ENCODE peak calls at places on chromosome 15, in seven cellular contexts. F is GM18507; P is upper lobe of right lung; W is body of pancreas; A is M059J; I is CD8-positive, alpha-beta T cell; G is AML-193. E is an unnamed sample.

GRCh38 chr15:26866298-26867198 is at the start of gene GABRA5:
- DNase-seq in W (no peak), F (no peak), P (no peak), I (no peak), G (no peak), A (peak), E (peak)

GRCh38 chr15:40053234-40054055 is 14.5 kb upstream of the SRP14 start:
- DNase-seq in W (no peak), F (no peak), A (no peak), I (no peak), G (no peak), P (no peak), E (no peak)

GRCh38 chr15:82159922-82160321 is 102.6 kb downstream of the EFL1 start:
- DNase-seq in W (no peak), P (no peak), I (no peak), G (no peak), F (no peak), A (peak), E (peak)

GRCh38 chr15:50261979-50262378 is 3.5 kb downstream of the HDC start:
- DNase-seq in G (no peak), W (no peak), F (no peak), P (no peak), A (no peak), I (no peak), E (no peak)

GRCh38 chr15:51749307-51749706 is 2.1 kb upstream of the TMOD2 start:
- DNase-seq in W (no peak), F (no peak), I (no peak), A (no peak), G (no peak), P (no peak), E (no peak)

GRCh38 chr15:71572452-71573053 is 237.8 kb upstream of the NR2E3 start:
- DNase-seq in P (no peak), F (no peak), G (no peak), A (peak), I (no peak), W (peak), E (peak)

GRCh38 chr15:101641134-101641764 is 10.9 kb downstream of the TM2D3 start:
- DNase-seq in W (peak), P (no peak), I (peak), F (peak), A (peak), G (peak), E (peak)

GRCh38 chr15:40313531-40314398 is 6.0 kb upstream of the PLCB2 start:
- DNase-seq in G (peak), P (peak), A (peak), W (peak), I (no peak), F (no peak), E (peak)

GRCh38 chr15:66156310-66156975 is 97.1 kb downstream of the MEGF11 start:
- DNase-seq in F (no peak), G (no peak), I (no peak), W (no peak), A (no peak), P (no peak), E (no peak)

GRCh38 chr15:89776274-89777072 is at the start of gene MESP2:
- DNase-seq in I (no peak), A (peak), F (peak), P (peak), W (peak), G (no peak), E (no peak)

GRCh38 chr15:100919481-100920405 is 586 bp downstream of the LRRK1 start:
- DNase-seq in F (no peak), W (peak), I (no peak), G (no peak), A (no peak), P (peak), E (peak)

GRCh38 chr15:58040117-58040516 is 25.4 kb downstream of the ALDH1A2 start:
- DNase-seq in P (no peak), G (no peak), F (no peak), A (no peak), W (no peak), I (no peak), E (no peak)

GRCh38 chr15:75731248-75732100 is 18.8 kb upstream of the CSPG4 start:
- DNase-seq in W (no peak), P (peak), G (no peak), A (no peak), I (no peak), F (no peak), E (peak)

GRCh38 chr15:100769975-100770340 is 109.7 kb upstream of the ALDH1A3 start:
- DNase-seq in W (no peak), G (no peak), F (no peak), P (no peak), A (no peak), I (no peak), E (no peak)

GRCh38 chr15:23372284-23372683 is 17.7 kb downstream of the GOLGA8S start:
- DNase-seq in P (no peak), A (peak), I (no peak), F (no peak), W (no peak), G (no peak), E (peak)

GRCh38 chr15:96882361-96882760 is 551.9 kb downstream of the NR2F2 start:
- DNase-seq in I (no peak), W (no peak), A (no peak), G (no peak), F (no peak), P (no peak), E (peak)

GRCh38 chr15:91816942-91817341 is 36.6 kb upstream of the SLCO3A1 start:
- DNase-seq in F (no peak), G (no peak), W (no peak), A (no peak), P (no peak), I (no peak), E (no peak)

GRCh38 chr15:63351170-63351569 is 30.5 kb downstream of the CA12 start:
- DNase-seq in W (no peak), G (no peak), A (no peak), F (no peak), P (no peak), I (no peak), E (no peak)

GRCh38 chr15:35519536-35520149 is 26.3 kb downstream of the DPH6 start:
- DNase-seq in I (no peak), P (no peak), A (peak), F (no peak), W (no peak), G (peak), E (peak)

GRCh38 chr15:76065267-76065666 is 5.5 kb downstream of the TMEM266 start:
- DNase-seq in G (peak), A (no peak), I (no peak), P (no peak), F (no peak), W (no peak), E (no peak)

GRCh38 chr15:44536298-44536961 is 517 bp upstream of the EIF3J start:
- DNase-seq in P (peak), F (peak), G (peak), I (no peak), A (peak), W (peak), E (peak)

GRCh38 chr15:62094398-62094797 is 27.6 kb downstream of the C2CD4A start:
- DNase-seq in I (no peak), W (no peak), F (no peak), P (no peak), G (no peak), A (no peak), E (no peak)

GRCh38 chr15:71237456-71238188 is 122.4 kb downstream of the THSD4 start:
- DNase-seq in I (no peak), P (no peak), G (no peak), W (no peak), A (peak), F (no peak), E (peak)

GRCh38 chr15:101121511-101122090 is 130.2 kb downstream of the CHSY1 start:
- DNase-seq in W (peak), A (peak), G (peak), P (peak), I (no peak), F (no peak), E (no peak)

GRCh38 chr15:43920815-43921214 is 94.0 kb downstream of the WDR76 start:
- DNase-seq in F (no peak), G (no peak), P (no peak), I (no peak), W (no peak), A (peak), E (peak)

GRCh38 chr15:66841953-66842681 is 140.1 kb downstream of the SMAD6 start:
- DNase-seq in I (no peak), A (peak), G (peak), P (peak), F (no peak), W (peak), E (peak)

GRCh38 chr15:31216210-31216911 is 110.3 kb upstream of the KLF13 start:
- DNase-seq in G (peak), A (no peak), I (no peak), W (peak), F (peak), P (peak), E (peak)

GRCh38 chr15:101047301-101047781 is 128.2 kb downstream of the LRRK1 start:
- DNase-seq in A (no peak), P (peak), G (no peak), F (no peak), I (no peak), W (peak), E (no peak)

GRCh38 chr15:39447431-39447830 is 133.4 kb upstream of the THBS1 start:
- DNase-seq in P (no peak), I (no peak), A (no peak), W (no peak), F (no peak), G (no peak), E (no peak)

GRCh38 chr15:89155656-89156055 is 65.7 kb downstream of the RLBP1 start:
- DNase-seq in A (no peak), I (no peak), W (no peak), F (no peak), P (no peak), G (no peak), E (no peak)

GRCh38 chr15:33218071-33218491 is 23.6 kb upstream of the FMN1 start:
- DNase-seq in G (no peak), W (no peak), I (no peak), A (peak), P (no peak), F (no peak), E (no peak)

GRCh38 chr15:77632760-77633133 is at the start of gene LINGO1:
- DNase-seq in I (no peak), A (no peak), W (peak), F (no peak), G (no peak), P (no peak), E (no peak)

GRCh38 chr15:84764585-84764984 is 16.2 kb downstream of the ZNF592 start:
- DNase-seq in W (no peak), G (no peak), A (no peak), F (no peak), P (no peak), I (no peak), E (no peak)

GRCh38 chr15:77470227-77470626 is 49.5 kb downstream of the HMG20A start:
- DNase-seq in P (no peak), A (no peak), I (no peak), F (no peak), G (no peak), W (no peak), E (no peak)

E was measured in HT1080.